ENCODE peak calls at places on chromosomes 3 and 15, in ten cellular contexts. One of them, this sample, is unnamed.

GRCh38 chr3:47283596-47284364 is 1.0 kb downstream of the KLHL18 start:
- DNase-seq in NCI-H1092: no peak
- DNase-seq in skeletal muscle cell: no peak
- DNase-seq in PC-9: no peak
- DNase-seq in T-helper 2 cell: no peak
- DNase-seq in activated CD8-positive, alpha-beta memory T cell treated with anti-CD3 and anti-CD28 coated beads, Interleukin-2, amount 50 U/mL, for 4 hours: peak; percentile 16
- DNase-seq in hypothalamus: no peak
- DNase-seq in stimulated activated CD4-positive, alpha-beta T cell treated with anti-CD3 and anti-CD28 coated beads, Interleukin-4, amount 100 ng/mL, for 4 hours: peak; percentile 8
- DNase-seq in activated T-cell treated with anti-CD3 and anti-CD28 coated beads, Interleukin-2, amount 50 U/mL, for 72 hours: peak; percentile 28
- DNase-seq in NCI-H524: peak; percentile 26
- DNase-seq in this sample: no peak

GRCh38 chr3:148882288-148882687 is 17.2 kb downstream of the CPA3 start:
- DNase-seq in activated T-cell treated with anti-CD3 and anti-CD28 coated beads, Interleukin-2, amount 50 U/mL, for 72 hours: no peak
- DNase-seq in NCI-H524: no peak
- DNase-seq in skeletal muscle cell: no peak
- DNase-seq in T-helper 2 cell: no peak
- DNase-seq in activated CD8-positive, alpha-beta memory T cell treated with anti-CD3 and anti-CD28 coated beads, Interleukin-2, amount 50 U/mL, for 4 hours: no peak
- DNase-seq in stimulated activated CD4-positive, alpha-beta T cell treated with anti-CD3 and anti-CD28 coated beads, Interleukin-4, amount 100 ng/mL, for 4 hours: no peak
- DNase-seq in NCI-H1092: no peak
- DNase-seq in PC-9: no peak
- DNase-seq in hypothalamus: no peak
- DNase-seq in this sample: no peak

GRCh38 chr3:171005648-171006047 is 20.9 kb downstream of the SLC2A2 start:
- DNase-seq in activated CD8-positive, alpha-beta memory T cell treated with anti-CD3 and anti-CD28 coated beads, Interleukin-2, amount 50 U/mL, for 4 hours: no peak
- DNase-seq in PC-9: no peak
- DNase-seq in T-helper 2 cell: no peak
- DNase-seq in NCI-H1092: no peak
- DNase-seq in hypothalamus: no peak
- DNase-seq in activated T-cell treated with anti-CD3 and anti-CD28 coated beads, Interleukin-2, amount 50 U/mL, for 72 hours: no peak
- DNase-seq in skeletal muscle cell: no peak
- DNase-seq in NCI-H524: no peak
- DNase-seq in stimulated activated CD4-positive, alpha-beta T cell treated with anti-CD3 and anti-CD28 coated beads, Interleukin-4, amount 100 ng/mL, for 4 hours: no peak
- DNase-seq in this sample: no peak

GRCh38 chr15:42691308-42691707 is 45.6 kb downstream of the CDAN1 start:
- DNase-seq in T-helper 2 cell: no peak
- DNase-seq in activated CD8-positive, alpha-beta memory T cell treated with anti-CD3 and anti-CD28 coated beads, Interleukin-2, amount 50 U/mL, for 4 hours: no peak
- DNase-seq in stimulated activated CD4-positive, alpha-beta T cell treated with anti-CD3 and anti-CD28 coated beads, Interleukin-4, amount 100 ng/mL, for 4 hours: no peak
- DNase-seq in activated T-cell treated with anti-CD3 and anti-CD28 coated beads, Interleukin-2, amount 50 U/mL, for 72 hours: peak; percentile 41
- DNase-seq in PC-9: no peak
- DNase-seq in skeletal muscle cell: no peak
- DNase-seq in hypothalamus: no peak
- DNase-seq in NCI-H1092: no peak
- DNase-seq in NCI-H524: no peak
- DNase-seq in this sample: no peak

GRCh38 chr3:42803800-42804112 is 534 bp downstream of the HIGD1A start:
- DNase-seq in hypothalamus: no peak
- DNase-seq in skeletal muscle cell: no peak
- DNase-seq in NCI-H524: peak; percentile 55
- DNase-seq in activated T-cell treated with anti-CD3 and anti-CD28 coated beads, Interleukin-2, amount 50 U/mL, for 72 hours: peak; percentile 51
- DNase-seq in NCI-H1092: no peak
- DNase-seq in stimulated activated CD4-positive, alpha-beta T cell treated with anti-CD3 and anti-CD28 coated beads, Interleukin-4, amount 100 ng/mL, for 4 hours: peak; percentile 7
- DNase-seq in activated CD8-positive, alpha-beta memory T cell treated with anti-CD3 and anti-CD28 coated beads, Interleukin-2, amount 50 U/mL, for 4 hours: peak; percentile 28
- DNase-seq in T-helper 2 cell: no peak
- DNase-seq in PC-9: no peak
- DNase-seq in this sample: no peak

GRCh38 chr3:198113219-198114053 is 153.4 kb downstream of the LMLN start:
- DNase-seq in activated T-cell treated with anti-CD3 and anti-CD28 coated beads, Interleukin-2, amount 50 U/mL, for 72 hours: peak; percentile 6
- DNase-seq in stimulated activated CD4-positive, alpha-beta T cell treated with anti-CD3 and anti-CD28 coated beads, Interleukin-4, amount 100 ng/mL, for 4 hours: no peak
- DNase-seq in T-helper 2 cell: no peak
- DNase-seq in NCI-H1092: no peak
- DNase-seq in NCI-H524: no peak
- DNase-seq in skeletal muscle cell: no peak
- DNase-seq in hypothalamus: no peak
- DNase-seq in PC-9: no peak
- DNase-seq in activated CD8-positive, alpha-beta memory T cell treated with anti-CD3 and anti-CD28 coated beads, Interleukin-2, amount 50 U/mL, for 4 hours: no peak
- DNase-seq in this sample: no peak

GRCh38 chr3:194671511-194671899 is 486 bp downstream of the LSG1 start:
- DNase-seq in activated CD8-positive, alpha-beta memory T cell treated with anti-CD3 and anti-CD28 coated beads, Interleukin-2, amount 50 U/mL, for 4 hours: no peak
- DNase-seq in activated T-cell treated with anti-CD3 and anti-CD28 coated beads, Interleukin-2, amount 50 U/mL, for 72 hours: peak; percentile 32
- DNase-seq in NCI-H1092: no peak
- DNase-seq in stimulated activated CD4-positive, alpha-beta T cell treated with anti-CD3 and anti-CD28 coated beads, Interleukin-4, amount 100 ng/mL, for 4 hours: no peak
- DNase-seq in skeletal muscle cell: no peak
- DNase-seq in PC-9: no peak
- DNase-seq in NCI-H524: peak; percentile 49
- DNase-seq in hypothalamus: no peak
- DNase-seq in T-helper 2 cell: peak; percentile 20
- DNase-seq in this sample: peak; percentile 21

GRCh38 chr15:81155375-81156218 is 21.5 kb downstream of the CFAP161 start:
- DNase-seq in T-helper 2 cell: no peak
- DNase-seq in PC-9: no peak
- DNase-seq in skeletal muscle cell: peak; percentile 49
- DNase-seq in activated CD8-positive, alpha-beta memory T cell treated with anti-CD3 and anti-CD28 coated beads, Interleukin-2, amount 50 U/mL, for 4 hours: no peak
- DNase-seq in activated T-cell treated with anti-CD3 and anti-CD28 coated beads, Interleukin-2, amount 50 U/mL, for 72 hours: peak; percentile 7
- DNase-seq in NCI-H1092: no peak
- DNase-seq in stimulated activated CD4-positive, alpha-beta T cell treated with anti-CD3 and anti-CD28 coated beads, Interleukin-4, amount 100 ng/mL, for 4 hours: no peak
- DNase-seq in NCI-H524: peak; percentile 59
- DNase-seq in hypothalamus: no peak
- DNase-seq in this sample: peak; percentile 49

GRCh38 chr15:87672309-87672897 is 584.1 kb downstream of the NTRK3 start:
- DNase-seq in hypothalamus: no peak
- DNase-seq in activated T-cell treated with anti-CD3 and anti-CD28 coated beads, Interleukin-2, amount 50 U/mL, for 72 hours: no peak
- DNase-seq in skeletal muscle cell: no peak
- DNase-seq in NCI-H524: peak; percentile 46
- DNase-seq in NCI-H1092: peak; percentile 25
- DNase-seq in stimulated activated CD4-positive, alpha-beta T cell treated with anti-CD3 and anti-CD28 coated beads, Interleukin-4, amount 100 ng/mL, for 4 hours: no peak
- DNase-seq in PC-9: no peak
- DNase-seq in activated CD8-positive, alpha-beta memory T cell treated with anti-CD3 and anti-CD28 coated beads, Interleukin-2, amount 50 U/mL, for 4 hours: no peak
- DNase-seq in T-helper 2 cell: no peak
- DNase-seq in this sample: peak; percentile 20

GRCh38 chr3:16329792-16330061 is 64.7 kb downstream of the OXNAD1 start:
- DNase-seq in skeletal muscle cell: no peak
- DNase-seq in stimulated activated CD4-positive, alpha-beta T cell treated with anti-CD3 and anti-CD28 coated beads, Interleukin-4, amount 100 ng/mL, for 4 hours: no peak
- DNase-seq in NCI-H1092: peak; percentile 30
- DNase-seq in T-helper 2 cell: no peak
- DNase-seq in PC-9: no peak
- DNase-seq in activated CD8-positive, alpha-beta memory T cell treated with anti-CD3 and anti-CD28 coated beads, Interleukin-2, amount 50 U/mL, for 4 hours: no peak
- DNase-seq in hypothalamus: no peak
- DNase-seq in activated T-cell treated with anti-CD3 and anti-CD28 coated beads, Interleukin-2, amount 50 U/mL, for 72 hours: no peak
- DNase-seq in NCI-H524: no peak
- DNase-seq in this sample: peak; percentile 25

GRCh38 chr3:161893972-161894371 is 397.4 kb downstream of the OTOL1 start:
- DNase-seq in skeletal muscle cell: peak; percentile 59
- DNase-seq in activated CD8-positive, alpha-beta memory T cell treated with anti-CD3 and anti-CD28 coated beads, Interleukin-2, amount 50 U/mL, for 4 hours: no peak
- DNase-seq in activated T-cell treated with anti-CD3 and anti-CD28 coated beads, Interleukin-2, amount 50 U/mL, for 72 hours: no peak
- DNase-seq in NCI-H524: no peak
- DNase-seq in PC-9: no peak
- DNase-seq in stimulated activated CD4-positive, alpha-beta T cell treated with anti-CD3 and anti-CD28 coated beads, Interleukin-4, amount 100 ng/mL, for 4 hours: no peak
- DNase-seq in T-helper 2 cell: no peak
- DNase-seq in hypothalamus: no peak
- DNase-seq in NCI-H1092: no peak
- DNase-seq in this sample: no peak

GRCh38 chr15:90686435-90687218 is 30.5 kb upstream of the BLM start:
- DNase-seq in NCI-H524: peak; percentile 96
- DNase-seq in T-helper 2 cell: no peak
- DNase-seq in stimulated activated CD4-positive, alpha-beta T cell treated with anti-CD3 and anti-CD28 coated beads, Interleukin-4, amount 100 ng/mL, for 4 hours: peak; percentile 7
- DNase-seq in activated T-cell treated with anti-CD3 and anti-CD28 coated beads, Interleukin-2, amount 50 U/mL, for 72 hours: peak; percentile 48
- DNase-seq in NCI-H1092: no peak
- DNase-seq in activated CD8-positive, alpha-beta memory T cell treated with anti-CD3 and anti-CD28 coated beads, Interleukin-2, amount 50 U/mL, for 4 hours: no peak
- DNase-seq in hypothalamus: no peak
- DNase-seq in skeletal muscle cell: no peak
- DNase-seq in PC-9: no peak
- DNase-seq in this sample: no peak

GRCh38 chr3:50604628-50605588 is 6.7 kb downstream of the CISH start:
- DNase-seq in activated CD8-positive, alpha-beta memory T cell treated with anti-CD3 and anti-CD28 coated beads, Interleukin-2, amount 50 U/mL, for 4 hours: no peak
- DNase-seq in skeletal muscle cell: no peak
- DNase-seq in hypothalamus: no peak
- DNase-seq in activated T-cell treated with anti-CD3 and anti-CD28 coated beads, Interleukin-2, amount 50 U/mL, for 72 hours: no peak
- DNase-seq in NCI-H1092: no peak
- DNase-seq in PC-9: peak; percentile 89
- DNase-seq in NCI-H524: no peak
- DNase-seq in T-helper 2 cell: no peak
- DNase-seq in stimulated activated CD4-positive, alpha-beta T cell treated with anti-CD3 and anti-CD28 coated beads, Interleukin-4, amount 100 ng/mL, for 4 hours: no peak
- DNase-seq in this sample: no peak

GRCh38 chr15:101807345-101807945 is 4.1 kb downstream of the OR4F6 start:
- DNase-seq in NCI-H1092: no peak
- DNase-seq in NCI-H524: no peak
- DNase-seq in T-helper 2 cell: no peak
- DNase-seq in activated CD8-positive, alpha-beta memory T cell treated with anti-CD3 and anti-CD28 coated beads, Interleukin-2, amount 50 U/mL, for 4 hours: no peak
- DNase-seq in PC-9: no peak
- DNase-seq in activated T-cell treated with anti-CD3 and anti-CD28 coated beads, Interleukin-2, amount 50 U/mL, for 72 hours: no peak
- DNase-seq in stimulated activated CD4-positive, alpha-beta T cell treated with anti-CD3 and anti-CD28 coated beads, Interleukin-4, amount 100 ng/mL, for 4 hours: no peak
- DNase-seq in skeletal muscle cell: peak; percentile 17
- DNase-seq in hypothalamus: no peak
- DNase-seq in this sample: no peak

GRCh38 chr3:45343947-45344346 is 44.4 kb upstream of the LARS2 start:
- DNase-seq in hypothalamus: no peak
- DNase-seq in T-helper 2 cell: no peak
- DNase-seq in NCI-H1092: no peak
- DNase-seq in NCI-H524: peak; percentile 64
- DNase-seq in PC-9: peak; percentile 52
- DNase-seq in skeletal muscle cell: no peak
- DNase-seq in stimulated activated CD4-positive, alpha-beta T cell treated with anti-CD3 and anti-CD28 coated beads, Interleukin-4, amount 100 ng/mL, for 4 hours: no peak
- DNase-seq in activated CD8-positive, alpha-beta memory T cell treated with anti-CD3 and anti-CD28 coated beads, Interleukin-2, amount 50 U/mL, for 4 hours: no peak
- DNase-seq in activated T-cell treated with anti-CD3 and anti-CD28 coated beads, Interleukin-2, amount 50 U/mL, for 72 hours: no peak
- DNase-seq in this sample: no peak

GRCh38 chr3:8503871-8504610 is 2.4 kb downstream of the LMCD1 start:
- DNase-seq in stimulated activated CD4-positive, alpha-beta T cell treated with anti-CD3 and anti-CD28 coated beads, Interleukin-4, amount 100 ng/mL, for 4 hours: no peak
- DNase-seq in NCI-H524: no peak
- DNase-seq in activated T-cell treated with anti-CD3 and anti-CD28 coated beads, Interleukin-2, amount 50 U/mL, for 72 hours: peak; percentile 7
- DNase-seq in skeletal muscle cell: no peak
- DNase-seq in hypothalamus: no peak
- DNase-seq in PC-9: peak; percentile 67
- DNase-seq in NCI-H1092: no peak
- DNase-seq in T-helper 2 cell: no peak
- DNase-seq in activated CD8-positive, alpha-beta memory T cell treated with anti-CD3 and anti-CD28 coated beads, Interleukin-2, amount 50 U/mL, for 4 hours: no peak
- DNase-seq in this sample: no peak

GRCh38 chr3:57179580-57180410 is 14.6 kb upstream of the IL17RD start:
- DNase-seq in activated T-cell treated with anti-CD3 and anti-CD28 coated beads, Interleukin-2, amount 50 U/mL, for 72 hours: no peak
- DNase-seq in stimulated activated CD4-positive, alpha-beta T cell treated with anti-CD3 and anti-CD28 coated beads, Interleukin-4, amount 100 ng/mL, for 4 hours: no peak
- DNase-seq in NCI-H1092: no peak
- DNase-seq in PC-9: no peak
- DNase-seq in skeletal muscle cell: no peak
- DNase-seq in T-helper 2 cell: no peak
- DNase-seq in activated CD8-positive, alpha-beta memory T cell treated with anti-CD3 and anti-CD28 coated beads, Interleukin-2, amount 50 U/mL, for 4 hours: no peak
- DNase-seq in hypothalamus: no peak
- DNase-seq in NCI-H524: peak; percentile 27
- DNase-seq in this sample: no peak

GRCh38 chr3:192445768-192446644 is 281.3 kb downstream of the FGF12 start:
- DNase-seq in T-helper 2 cell: no peak
- DNase-seq in hypothalamus: no peak
- DNase-seq in NCI-H524: peak; percentile 81
- DNase-seq in NCI-H1092: no peak
- DNase-seq in PC-9: no peak
- DNase-seq in skeletal muscle cell: no peak
- DNase-seq in stimulated activated CD4-positive, alpha-beta T cell treated with anti-CD3 and anti-CD28 coated beads, Interleukin-4, amount 100 ng/mL, for 4 hours: no peak
- DNase-seq in activated CD8-positive, alpha-beta memory T cell treated with anti-CD3 and anti-CD28 coated beads, Interleukin-2, amount 50 U/mL, for 4 hours: no peak
- DNase-seq in activated T-cell treated with anti-CD3 and anti-CD28 coated beads, Interleukin-2, amount 50 U/mL, for 72 hours: no peak
- DNase-seq in this sample: peak; percentile 31

GRCh38 chr3:128269796-128270195 is 116.5 kb downstream of the EEFSEC start:
- DNase-seq in NCI-H1092: no peak
- DNase-seq in activated CD8-positive, alpha-beta memory T cell treated with anti-CD3 and anti-CD28 coated beads, Interleukin-2, amount 50 U/mL, for 4 hours: no peak
- DNase-seq in T-helper 2 cell: no peak
- DNase-seq in activated T-cell treated with anti-CD3 and anti-CD28 coated beads, Interleukin-2, amount 50 U/mL, for 72 hours: no peak
- DNase-seq in hypothalamus: no peak
- DNase-seq in PC-9: no peak
- DNase-seq in NCI-H524: no peak
- DNase-seq in stimulated activated CD4-positive, alpha-beta T cell treated with anti-CD3 and anti-CD28 coated beads, Interleukin-4, amount 100 ng/mL, for 4 hours: no peak
- DNase-seq in skeletal muscle cell: no peak
- DNase-seq in this sample: no peak

GRCh38 chr15:52642386-52643361 is 36.5 kb downstream of the ATOSA start:
- DNase-seq in hypothalamus: no peak
- DNase-seq in NCI-H524: no peak
- DNase-seq in activated T-cell treated with anti-CD3 and anti-CD28 coated beads, Interleukin-2, amount 50 U/mL, for 72 hours: no peak
- DNase-seq in stimulated activated CD4-positive, alpha-beta T cell treated with anti-CD3 and anti-CD28 coated beads, Interleukin-4, amount 100 ng/mL, for 4 hours: no peak
- DNase-seq in skeletal muscle cell: no peak
- DNase-seq in T-helper 2 cell: no peak
- DNase-seq in NCI-H1092: no peak
- DNase-seq in activated CD8-positive, alpha-beta memory T cell treated with anti-CD3 and anti-CD28 coated beads, Interleukin-2, amount 50 U/mL, for 4 hours: no peak
- DNase-seq in PC-9: no peak
- DNase-seq in this sample: no peak

GRCh38 chr15:35690698-35691116 is 144.7 kb upstream of the DPH6 start:
- DNase-seq in activated T-cell treated with anti-CD3 and anti-CD28 coated beads, Interleukin-2, amount 50 U/mL, for 72 hours: no peak
- DNase-seq in activated CD8-positive, alpha-beta memory T cell treated with anti-CD3 and anti-CD28 coated beads, Interleukin-2, amount 50 U/mL, for 4 hours: no peak
- DNase-seq in NCI-H524: no peak
- DNase-seq in T-helper 2 cell: no peak
- DNase-seq in NCI-H1092: no peak
- DNase-seq in PC-9: no peak
- DNase-seq in hypothalamus: no peak
- DNase-seq in skeletal muscle cell: peak; percentile 93
- DNase-seq in stimulated activated CD4-positive, alpha-beta T cell treated with anti-CD3 and anti-CD28 coated beads, Interleukin-4, amount 100 ng/mL, for 4 hours: no peak
- DNase-seq in this sample: peak; percentile 10

GRCh38 chr3:94862703-94863102 is 799.8 kb downstream of the NSUN3 start:
- DNase-seq in stimulated activated CD4-positive, alpha-beta T cell treated with anti-CD3 and anti-CD28 coated beads, Interleukin-4, amount 100 ng/mL, for 4 hours: no peak
- DNase-seq in T-helper 2 cell: no peak
- DNase-seq in NCI-H1092: no peak
- DNase-seq in activated T-cell treated with anti-CD3 and anti-CD28 coated beads, Interleukin-2, amount 50 U/mL, for 72 hours: no peak
- DNase-seq in hypothalamus: no peak
- DNase-seq in skeletal muscle cell: no peak
- DNase-seq in NCI-H524: peak; percentile 76
- DNase-seq in activated CD8-positive, alpha-beta memory T cell treated with anti-CD3 and anti-CD28 coated beads, Interleukin-2, amount 50 U/mL, for 4 hours: no peak
- DNase-seq in PC-9: no peak
- DNase-seq in this sample: peak; percentile 2

GRCh38 chr3:116445291-116445841 is at the start of gene LSAMP:
- DNase-seq in skeletal muscle cell: no peak
- DNase-seq in NCI-H1092: peak; percentile 50
- DNase-seq in activated T-cell treated with anti-CD3 and anti-CD28 coated beads, Interleukin-2, amount 50 U/mL, for 72 hours: no peak
- DNase-seq in PC-9: no peak
- DNase-seq in stimulated activated CD4-positive, alpha-beta T cell treated with anti-CD3 and anti-CD28 coated beads, Interleukin-4, amount 100 ng/mL, for 4 hours: no peak
- DNase-seq in T-helper 2 cell: no peak
- DNase-seq in activated CD8-positive, alpha-beta memory T cell treated with anti-CD3 and anti-CD28 coated beads, Interleukin-2, amount 50 U/mL, for 4 hours: no peak
- DNase-seq in hypothalamus: peak; percentile 22
- DNase-seq in NCI-H524: peak; percentile 87
- DNase-seq in this sample: peak; percentile 86

GRCh38 chr3:20537234-20537633 is 351.2 kb upstream of the SGO1 start:
- DNase-seq in activated T-cell treated with anti-CD3 and anti-CD28 coated beads, Interleukin-2, amount 50 U/mL, for 72 hours: no peak
- DNase-seq in skeletal muscle cell: no peak
- DNase-seq in NCI-H1092: no peak
- DNase-seq in hypothalamus: no peak
- DNase-seq in T-helper 2 cell: no peak
- DNase-seq in PC-9: no peak
- DNase-seq in NCI-H524: no peak
- DNase-seq in stimulated activated CD4-positive, alpha-beta T cell treated with anti-CD3 and anti-CD28 coated beads, Interleukin-4, amount 100 ng/mL, for 4 hours: no peak
- DNase-seq in activated CD8-positive, alpha-beta memory T cell treated with anti-CD3 and anti-CD28 coated beads, Interleukin-2, amount 50 U/mL, for 4 hours: no peak
- DNase-seq in this sample: no peak

GRCh38 chr15:41961014-41961518 is 11.3 kb downstream of the EHD4 start:
- DNase-seq in skeletal muscle cell: no peak
- DNase-seq in activated T-cell treated with anti-CD3 and anti-CD28 coated beads, Interleukin-2, amount 50 U/mL, for 72 hours: no peak
- DNase-seq in stimulated activated CD4-positive, alpha-beta T cell treated with anti-CD3 and anti-CD28 coated beads, Interleukin-4, amount 100 ng/mL, for 4 hours: no peak
- DNase-seq in PC-9: no peak
- DNase-seq in NCI-H524: no peak
- DNase-seq in hypothalamus: no peak
- DNase-seq in activated CD8-positive, alpha-beta memory T cell treated with anti-CD3 and anti-CD28 coated beads, Interleukin-2, amount 50 U/mL, for 4 hours: no peak
- DNase-seq in NCI-H1092: no peak
- DNase-seq in T-helper 2 cell: no peak
- DNase-seq in this sample: no peak

GRCh38 chr3:42601898-42602581 is 1.6 kb downstream of the NKTR start:
- DNase-seq in T-helper 2 cell: no peak
- DNase-seq in stimulated activated CD4-positive, alpha-beta T cell treated with anti-CD3 and anti-CD28 coated beads, Interleukin-4, amount 100 ng/mL, for 4 hours: no peak
- DNase-seq in NCI-H524: no peak
- DNase-seq in PC-9: peak; percentile 55
- DNase-seq in activated T-cell treated with anti-CD3 and anti-CD28 coated beads, Interleukin-2, amount 50 U/mL, for 72 hours: no peak
- DNase-seq in activated CD8-positive, alpha-beta memory T cell treated with anti-CD3 and anti-CD28 coated beads, Interleukin-2, amount 50 U/mL, for 4 hours: no peak
- DNase-seq in hypothalamus: no peak
- DNase-seq in skeletal muscle cell: no peak
- DNase-seq in NCI-H1092: no peak
- DNase-seq in this sample: no peak

GRCh38 chr15:51024735-51025453 is 69.8 kb downstream of the TNFAIP8L3 start:
- DNase-seq in NCI-H1092: no peak
- DNase-seq in T-helper 2 cell: no peak
- DNase-seq in activated CD8-positive, alpha-beta memory T cell treated with anti-CD3 and anti-CD28 coated beads, Interleukin-2, amount 50 U/mL, for 4 hours: no peak
- DNase-seq in activated T-cell treated with anti-CD3 and anti-CD28 coated beads, Interleukin-2, amount 50 U/mL, for 72 hours: no peak
- DNase-seq in skeletal muscle cell: peak; percentile 4
- DNase-seq in stimulated activated CD4-positive, alpha-beta T cell treated with anti-CD3 and anti-CD28 coated beads, Interleukin-4, amount 100 ng/mL, for 4 hours: no peak
- DNase-seq in hypothalamus: no peak
- DNase-seq in PC-9: no peak
- DNase-seq in NCI-H524: peak; percentile 91
- DNase-seq in this sample: no peak

This sample was measured in midbrain.